ENCODE peak calls at places on chromosomes 11 and 22, in nine cellular contexts. C is AG04450; Y is uterus; H is fibroblast of mammary gland; X is mucosa of descending colon; W is NT2/D1; M is CD4-positive, alpha-beta memory T cell; N is IMR-90; A is stomach. G is an unnamed sample.

GRCh38 chr11:107102692-107103463 is 84.6 kb upstream of the GUCY1A2 start:
- DNase-seq in C (no peak), Y (no peak), H (no peak), X (no peak), W (no peak), M (no peak), N (no peak), A (no peak), G (no peak)

GRCh38 chr11:3375552-3375951 is 3.4 kb downstream of the ZNF195 start:
- DNase-seq in C (no peak), Y (no peak), H (peak), X (no peak), W (no peak), M (no peak), N (no peak), A (no peak), G (peak)

GRCh38 chr11:128929468-128929867 is 13.2 kb downstream of the TP53AIP1 start:
- DNase-seq in C (no peak), Y (no peak), H (no peak), X (no peak), W (no peak), M (no peak), N (peak), A (no peak), G (no peak)

GRCh38 chr22:32533265-32534068 is 58.9 kb downstream of the FBXO7 start:
- DNase-seq in C (no peak), Y (peak), H (peak), X (no peak), W (no peak), M (no peak), N (peak), A (no peak), G (no peak)

GRCh38 chr11:12922980-12923507 is 86.1 kb upstream of the RASSF10 start:
- DNase-seq in C (no peak), Y (no peak), H (no peak), X (no peak), W (no peak), M (no peak), N (peak), A (no peak), G (no peak)

GRCh38 chr11:32318071-32318815 is 117.1 kb downstream of the WT1 start:
- DNase-seq in C (no peak), Y (no peak), H (no peak), X (no peak), W (no peak), M (no peak), N (no peak), A (no peak), G (no peak)

GRCh38 chr22:29299136-29299900 is 7.1 kb upstream of the GAS2L1 start:
- DNase-seq in C (no peak), Y (no peak), H (no peak), X (no peak), W (no peak), M (no peak), N (no peak), A (no peak), G (no peak)

GRCh38 chr22:50030315-50031188 is 18.0 kb upstream of the IL17REL start:
- DNase-seq in C (peak), Y (peak), H (peak), X (peak), W (peak), M (peak), N (peak), A (peak), G (peak)

GRCh38 chr22:38214248-38215056 is 12.7 kb downstream of the MAFF start:
- DNase-seq in C (no peak), Y (peak), H (no peak), X (peak), W (no peak), M (peak), N (peak), A (peak), G (peak)

GRCh38 chr11:61000426-61000825 is 28.9 kb downstream of the CD6 start:
- DNase-seq in C (no peak), Y (no peak), H (no peak), X (no peak), W (no peak), M (no peak), N (no peak), A (no peak), G (no peak)

GRCh38 chr11:8168485-8169257 is at the start of gene RIC3:
- DNase-seq in C (no peak), Y (peak), H (no peak), X (peak), W (peak), M (peak), N (no peak), A (peak), G (no peak)

GRCh38 chr11:9571766-9572120 is 1.7 kb upstream of the WEE1 start:
- DNase-seq in C (no peak), Y (no peak), H (no peak), X (no peak), W (no peak), M (no peak), N (no peak), A (no peak), G (no peak)

GRCh38 chr22:17822087-17822486 is 47.8 kb upstream of the BID start:
- DNase-seq in C (no peak), Y (no peak), H (no peak), X (no peak), W (no peak), M (no peak), N (no peak), A (no peak), G (no peak)
- H3K4me3 ChIP-seq in C (no peak), Y (no peak), H (no peak), X (no peak), W (no peak), M (no peak), N (no peak), A (no peak), G (no peak)

GRCh38 chr11:1574256-1575242 is 2.5 kb upstream of the DUSP8 start:
- DNase-seq in C (no peak), Y (peak), H (peak), X (peak), W (no peak), M (peak), N (peak), A (peak), G (no peak)
- H3K4me3 ChIP-seq in C (no peak), Y (peak), H (no peak), X (peak), W (peak), M (peak), N (no peak), A (peak), G (peak)

DNA sequence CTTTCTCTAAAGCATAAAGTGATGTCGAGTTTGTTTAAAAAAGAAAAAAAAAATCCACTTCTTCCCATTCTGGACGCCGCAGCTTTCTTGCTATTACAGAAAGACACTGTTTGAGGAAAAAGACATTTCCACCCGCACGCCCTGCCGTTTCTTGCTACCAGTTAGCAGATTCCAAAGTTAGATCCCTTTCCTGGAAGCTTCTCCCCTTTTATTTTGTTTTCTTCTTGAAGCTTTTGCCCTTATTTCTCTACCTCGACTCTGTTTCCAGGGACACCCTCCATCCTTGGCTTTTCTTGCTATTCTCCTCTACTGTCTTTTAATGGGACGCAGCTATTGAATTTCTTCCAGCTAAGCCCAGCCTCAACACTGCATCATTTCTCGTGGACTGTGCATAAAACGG is 1.5 kb downstream of the GRIA4 start:
- DNase-seq in C (no peak), Y (no peak), H (no peak), X (no peak), W (no peak), M (no peak), N (no peak), A (no peak), G (no peak)
- H3K4me3 ChIP-seq in C (peak), Y (no peak), H (no peak), X (no peak), W (peak), M (no peak), N (peak), A (peak), G (no peak)

DNA sequence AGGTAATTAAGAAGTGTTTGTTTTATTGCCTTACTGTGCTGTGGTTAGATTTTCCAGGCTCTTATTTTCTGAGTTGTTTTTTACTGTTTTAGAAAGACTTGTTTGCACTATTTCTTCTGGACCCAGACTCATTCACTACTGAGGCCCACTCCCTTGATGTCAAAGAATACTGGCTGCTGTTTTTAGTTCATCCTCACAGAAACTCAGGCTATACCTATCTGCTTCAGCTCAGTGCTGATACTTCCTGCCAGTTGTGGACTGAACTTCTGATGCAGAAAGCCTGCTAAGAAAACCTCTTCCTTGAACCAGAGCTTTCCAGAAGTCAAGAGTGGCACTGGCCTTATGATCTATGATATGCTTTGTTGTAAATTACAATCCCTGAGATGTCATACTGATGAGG is 15.9 kb upstream of the PIK3IP1 start:
- DNase-seq in C (no peak), Y (no peak), H (no peak), X (no peak), W (no peak), M (no peak), N (no peak), A (no peak), G (no peak)
- H3K4me3 ChIP-seq in C (no peak), Y (no peak), H (no peak), X (no peak), W (no peak), M (no peak), N (no peak), A (no peak), G (no peak)

DNA sequence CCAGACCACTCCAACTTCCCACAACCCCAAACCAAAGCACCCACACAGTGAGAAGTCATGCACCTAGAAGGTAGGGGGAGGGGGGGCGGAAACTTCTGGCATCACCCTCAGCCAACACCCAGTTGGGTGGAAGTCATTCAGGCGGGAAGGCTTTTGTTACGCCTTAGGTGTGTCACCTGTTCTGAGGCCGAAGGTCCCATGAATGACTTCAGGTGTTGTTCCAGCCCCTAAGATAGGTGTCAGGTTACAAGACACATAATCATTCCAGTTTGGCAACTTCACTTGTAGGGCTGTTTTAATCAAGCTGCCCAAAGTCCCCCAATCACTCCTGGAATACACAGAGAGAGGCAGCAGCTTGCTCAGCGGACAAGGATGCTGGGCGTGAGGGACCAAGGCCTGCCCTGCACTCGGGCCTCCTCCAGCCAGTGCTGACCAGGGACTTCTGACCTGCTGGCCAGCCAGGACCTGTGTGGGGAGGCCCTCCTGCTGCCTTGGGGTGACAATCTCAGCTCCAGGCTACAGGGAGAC is at the start of gene TMPRSS4:
- DNase-seq in C (no peak), Y (no peak), H (no peak), X (peak), W (no peak), M (no peak), N (no peak), A (peak), G (peak)
- H3K4me3 ChIP-seq in C (no peak), Y (no peak), H (no peak), X (peak), W (no peak), M (no peak), N (no peak), A (peak), G (peak)

GRCh38 chr11:118910309-118911112 is 15.2 kb downstream of the BCL9L start:
- DNase-seq in C (peak), Y (peak), H (peak), X (peak), W (no peak), M (peak), N (peak), A (peak), G (peak)

GRCh38 chr11:118909619-118910308 is 16.0 kb downstream of the BCL9L start:
- DNase-seq in C (no peak), Y (no peak), H (no peak), X (peak), W (no peak), M (no peak), N (no peak), A (no peak), G (no peak)

GRCh38 chr11:118907749-118908106 is 18.0 kb downstream of the BCL9L start:
- DNase-seq in C (no peak), Y (no peak), H (peak), X (no peak), W (no peak), M (no peak), N (no peak), A (no peak), G (no peak)

GRCh38 chr11:118908264-118908663 is 17.5 kb downstream of the BCL9L start:
- DNase-seq in C (no peak), Y (no peak), H (no peak), X (peak), W (no peak), M (no peak), N (no peak), A (no peak), G (no peak)

GRCh38 chr11:118908931-118909618 is 16.7 kb downstream of the BCL9L start:
- DNase-seq in C (peak), Y (peak), H (peak), X (peak), W (no peak), M (no peak), N (peak), A (peak), G (no peak)
- H3K4me3 ChIP-seq in C (peak), Y (peak), H (peak), X (no peak), W (peak), M (no peak), N (peak), A (peak), G (no peak)